ENCODE peak calls at places on chromosome 13, in four cellular contexts. V is progenitor cell of endocrine pancreas, F is foreskin fibroblast, C is Calu3. Q is an unnamed sample.

GRCh38 chr13:101144808-101145419 is 271.4 kb downstream of the NALCN start:
- DNase-seq in V (no peak), C (no peak), F (peak; percentile 29), Q (no peak)

GRCh38 chr13:43686557-43686956 is 100.2 kb downstream of the ENOX1 start:
- DNase-seq in V (no peak), C (no peak), F (peak; percentile 87), Q (no peak)

GRCh38 chr13:114112231-114112825 is 20.1 kb downstream of the RASA3 start:
- DNase-seq in V (no peak), F (no peak), C (no peak), Q (no peak)

GRCh38 chr13:113141591-113141950 is 16.9 kb upstream of the PROZ start:
- DNase-seq in C (no peak), F (no peak), V (no peak), Q (no peak)

GRCh38 chr13:26604784-26605183 is 47.3 kb downstream of the WASF3 start:
- DNase-seq in V (no peak), F (no peak), C (no peak), Q (no peak)

GRCh38 chr13:48302920-48303330 is 626 bp upstream of the RB1 start:
- DNase-seq in V (no peak), C (no peak), F (peak; percentile 8), Q (no peak)

GRCh38 chr13:33150146-33150545 is 133.9 kb downstream of the KL start:
- DNase-seq in C (no peak), F (peak; percentile 42), V (no peak), Q (no peak)

GRCh38 chr13:109454167-109454917 is 332.0 kb downstream of the IRS2 start:
- DNase-seq in F (no peak), C (no peak), V (no peak), Q (no peak)

GRCh38 chr13:39297664-39298171 is 259.5 kb downstream of the NHLRC3 start:
- DNase-seq in F (no peak), V (no peak), C (no peak), Q (no peak)

GRCh38 chr13:113926301-113926761 is 47.5 kb downstream of the C13orf46 start:
- DNase-seq in V (no peak), C (no peak), F (peak; percentile 90), Q (peak; percentile 7)

GRCh38 chr13:21060063-21060826 is 1.1 kb downstream of the LATS2 start:
- DNase-seq in F (no peak), C (peak; percentile 24), V (peak; percentile 39), Q (peak; percentile 36)

GRCh38 chr13:43033038-43033437 is 9.7 kb downstream of the DNAJC15 start:
- DNase-seq in V (no peak), F (no peak), C (no peak), Q (no peak)

GRCh38 chr13:113209880-113210421 is 538 bp downstream of the CUL4A start:
- DNase-seq in F (no peak), C (peak; percentile 40), V (peak; percentile 58), Q (peak; percentile 74)

GRCh38 chr13:110138700-110139036 is 168.3 kb downstream of the COL4A1 start:
- DNase-seq in C (no peak), V (no peak), F (no peak), Q (no peak)

GRCh38 chr13:79987761-79988160 is 353.2 kb downstream of the SPRY2 start:
- DNase-seq in F (no peak), V (no peak), C (no peak), Q (no peak)

GRCh38 chr13:45143346-45143751 is 23.0 kb downstream of the GTF2F2 start:
- DNase-seq in F (no peak), V (no peak), C (no peak), Q (no peak)

GRCh38 chr13:104571161-104571889 is 1505.1 kb upstream of the SLC10A2 start:
- DNase-seq in F (peak; percentile 58), V (peak; percentile 56), C (peak; percentile 60), Q (peak; percentile 75)

DNA sequence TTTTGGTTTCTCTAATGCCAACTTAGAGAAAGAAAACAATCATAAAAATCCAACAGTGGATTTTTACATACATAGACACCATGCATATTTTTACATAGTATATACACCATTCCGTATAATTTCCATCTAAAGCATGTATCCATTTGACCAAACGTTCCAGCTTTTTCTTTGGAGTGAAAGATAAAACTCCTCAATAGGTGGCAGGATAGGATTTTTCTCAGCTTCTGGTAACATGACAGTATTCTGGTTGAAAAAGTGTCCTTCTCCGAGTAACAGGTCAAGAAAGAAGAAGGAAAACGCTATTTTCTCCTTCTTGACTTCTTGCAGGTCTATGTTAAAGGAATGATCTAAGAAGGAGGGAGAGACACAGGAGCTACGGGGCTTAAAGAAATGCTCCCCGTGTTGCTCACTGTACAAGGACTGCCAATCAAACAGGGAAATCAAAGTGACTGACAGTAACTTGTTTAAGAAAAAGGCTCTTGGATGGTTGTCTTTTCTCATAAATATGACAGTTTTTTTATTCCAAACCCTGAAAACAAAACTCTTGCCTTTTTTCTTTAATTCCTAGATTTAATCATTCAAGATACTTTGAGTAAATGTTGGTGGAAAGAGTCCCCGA is 11.5 kb downstream of the FLT1 start:
- DNase-seq in C (no peak), V (no peak), F (no peak), Q (no peak)
- TF ChIP-seq CTCF in C (no peak), V (no peak), F (peak; percentile 3), Q (no peak)

GRCh38 chr13:38046049-38046376 is 176.4 kb upstream of the TRPC4 start:
- DNase-seq in C (no peak), F (no peak), V (no peak), Q (no peak)
- TF ChIP-seq CTCF in C (no peak), F (no peak), V (no peak), Q (no peak)

DNA sequence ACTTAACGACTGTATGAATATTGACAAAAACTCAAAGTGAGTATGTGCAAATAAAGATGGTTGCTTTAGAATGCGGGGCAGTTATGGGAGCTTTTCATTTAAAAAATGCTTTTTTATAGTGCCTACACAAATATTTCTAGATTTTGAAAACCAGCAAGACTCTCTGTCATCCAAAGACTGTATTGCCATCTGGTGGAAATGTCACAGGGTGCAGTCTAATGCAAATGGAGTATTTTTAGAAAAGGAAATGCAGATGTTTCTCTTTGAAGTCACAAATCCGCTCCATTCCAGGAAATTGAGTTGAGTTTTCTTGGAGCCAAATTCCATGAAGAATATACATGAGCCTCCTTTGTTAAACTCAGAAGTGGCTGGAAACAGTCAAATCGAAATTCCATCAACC is 2.3 kb upstream of the C1QTNF9B start:
- DNase-seq in F (peak; percentile 53), V (no peak), C (peak; percentile 33), Q (no peak)
- TF ChIP-seq CTCF in F (peak; percentile 49), V (peak; percentile 65), C (no peak), Q (peak; percentile 71)

GRCh38 chr13:50015750-50016149 is 506 bp downstream of the KCNRG start:
- DNase-seq in V (no peak), C (no peak), F (no peak), Q (no peak)
- TF ChIP-seq CTCF in V (no peak), C (no peak), F (no peak), Q (no peak)

DNA sequence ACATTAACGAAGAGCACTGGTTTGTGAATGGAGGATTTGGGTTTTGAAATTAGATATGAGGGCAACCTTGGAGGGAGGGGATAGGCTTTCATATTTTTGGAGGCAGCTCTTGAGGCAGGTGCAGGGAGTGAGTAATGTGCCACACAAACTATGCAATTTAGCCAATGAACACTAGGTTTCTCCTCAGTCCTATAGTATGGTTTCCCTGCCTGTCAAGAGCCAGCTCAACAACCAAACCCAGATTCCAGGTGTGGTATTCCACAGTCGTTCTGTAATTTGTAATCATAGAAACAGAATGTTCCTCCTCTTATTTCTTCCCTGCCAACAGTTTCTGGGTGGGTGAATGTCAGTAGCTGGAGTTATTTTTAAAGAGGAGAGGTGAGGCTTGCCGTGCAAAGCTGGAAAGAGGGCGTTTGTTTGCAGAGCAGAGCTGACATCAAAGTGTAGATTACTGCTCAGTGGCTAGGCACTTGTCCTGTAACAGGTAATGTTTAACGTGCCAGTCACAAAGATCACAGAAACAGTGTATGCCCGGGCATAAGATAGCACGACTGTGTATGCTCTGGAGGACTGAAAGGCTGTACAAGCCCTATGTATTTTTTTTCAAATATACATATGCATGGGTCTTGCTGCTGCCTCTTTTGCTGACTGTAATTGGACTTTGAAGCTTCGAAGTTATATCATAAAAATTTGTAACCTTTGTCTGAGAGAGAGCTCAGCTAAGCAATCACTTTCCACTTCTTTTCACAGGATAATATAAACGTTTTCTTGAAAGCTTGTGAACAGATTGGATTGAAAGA is 124.3 kb downstream of the LMO7 start:
- DNase-seq in F (no peak), V (no peak), C (peak; percentile 33), Q (no peak)
- TF ChIP-seq CTCF in F (no peak), V (peak; percentile 8), C (no peak), Q (no peak)

GRCh38 chr13:40665061-40665753 is 1.2 kb downstream of the FOXO1 start:
- DNase-seq in V (peak; percentile 46), C (peak; percentile 31), F (no peak), Q (no peak)

GRCh38 chr13:40666905-40667621 is 622 bp upstream of the FOXO1 start:
- DNase-seq in V (peak; percentile 51), C (peak; percentile 11), F (no peak), Q (peak; percentile 33)

GRCh38 chr13:40667622-40667978 is 1.2 kb upstream of the FOXO1 start:
- DNase-seq in V (no peak), F (no peak), C (no peak), Q (no peak)

GRCh38 chr13:40665754-40666057 is 735 bp downstream of the FOXO1 start:
- DNase-seq in V (no peak), F (no peak), C (no peak), Q (peak; percentile 27)

GRCh38 chr13:40666058-40666904 is at the start of gene FOXO1:
- DNase-seq in V (peak; percentile 78), C (peak; percentile 90), F (peak; percentile 90), Q (peak; percentile 89)
- TF ChIP-seq CTCF in V (no peak), C (no peak), F (no peak), Q (no peak)

GRCh38 chr13:72562686-72563085 is 164.7 kb downstream of the MZT1 start:
- DNase-seq in V (no peak), C (no peak), F (no peak), Q (no peak)

GRCh38 chr13:72561791-72562190 is 165.6 kb downstream of the MZT1 start:
- DNase-seq in F (no peak), V (no peak), C (no peak), Q (no peak)

GRCh38 chr13:72570019-72570418 is 157.4 kb downstream of the MZT1 start:
- DNase-seq in F (no peak), V (no peak), C (no peak), Q (no peak)

GRCh38 chr13:72567566-72567965 is 159.9 kb downstream of the MZT1 start:
- DNase-seq in C (no peak), F (no peak), V (no peak), Q (no peak)

GRCh38 chr13:72565893-72566292 is 161.5 kb downstream of the MZT1 start:
- DNase-seq in F (no peak), C (no peak), V (no peak), Q (no peak)
- TF ChIP-seq CTCF in F (peak; percentile 38), C (no peak), V (peak; percentile 86), Q (peak; percentile 77)

GRCh38 chr13:111344471-111345191 is 24.2 kb downstream of the TEX29 start:
- DNase-seq in V (peak; percentile 27), C (no peak), F (peak; percentile 78), Q (no peak)
- TF ChIP-seq CTCF in V (peak; percentile 52), C (no peak), F (peak; percentile 62), Q (peak; percentile 19)

Q was measured in mesothelial cell of epicardium.